ENCODE peak calls at places on chromosome 22, in ten cellular contexts. A is esophagus squamous epithelium; U is PC-9; P is HEK293T; H is astrocyte of the spinal cord; X is GDM1; F is AG10803; C is activated naive CD8-positive, alpha-beta T cell treated with anti-CD3 and anti-CD28 coated beads, Interleukin-2, amount 50 U/mL, for 24 hours; K is uterus; G is T-cell. N is an unnamed sample.

GRCh38 chr22:43533131-43533530 is 121.3 kb downstream of the MPPED1 start:
- DNase-seq in G (no peak), K (no peak), H (no peak), U (no peak), C (no peak), P (no peak), A (no peak), X (no peak), F (no peak), N (no peak)

GRCh38 chr22:17807571-17808410 is 33.5 kb upstream of the BID start:
- DNase-seq in P (no peak), G (no peak), A (no peak), F (peak), H (peak), K (no peak), U (no peak), C (no peak), X (no peak), N (peak)

GRCh38 chr22:23833017-23833795 is 5.6 kb downstream of the DERL3 start:
- DNase-seq in G (no peak), F (no peak), C (no peak), A (no peak), K (no peak), H (no peak), U (no peak), X (no peak), P (no peak), N (no peak)

GRCh38 chr22:45978275-45978713 is 1.3 kb upstream of the WNT7B start:
- DNase-seq in U (no peak), A (no peak), G (no peak), H (no peak), P (no peak), C (no peak), K (no peak), X (no peak), F (no peak), N (no peak)

GRCh38 chr22:47289316-47289985 is 527.0 kb downstream of the TBC1D22A start:
- DNase-seq in U (no peak), X (no peak), H (no peak), P (no peak), C (no peak), G (no peak), K (peak), F (no peak), A (no peak), N (no peak)

GRCh38 chr22:38454361-38455062 is 487 bp downstream of the KCNJ4 start:
- DNase-seq in P (no peak), H (no peak), K (no peak), F (no peak), A (no peak), G (no peak), U (no peak), C (no peak), X (no peak), N (no peak)

GRCh38 chr22:48346311-48346710 is 1481.4 kb downstream of the BRD1 start:
- DNase-seq in H (no peak), P (no peak), F (no peak), C (no peak), U (no peak), X (no peak), G (no peak), A (no peak), K (no peak), N (no peak)

GRCh38 chr22:38968801-38969200 is 11.4 kb downstream of the APOBEC3A start:
- DNase-seq in K (no peak), A (no peak), P (no peak), F (no peak), X (no peak), H (no peak), G (no peak), C (no peak), U (no peak), N (no peak)

GRCh38 chr22:26763633-26764295 is 106.4 kb downstream of the MIAT start:
- DNase-seq in H (no peak), G (no peak), A (no peak), X (no peak), C (no peak), U (peak), K (no peak), F (peak), P (no peak), N (peak)

GRCh38 chr22:36386351-36386899 is 1.3 kb downstream of the MYH9 start:
- DNase-seq in U (peak), F (no peak), P (no peak), H (no peak), G (no peak), C (peak), A (no peak), K (no peak), X (no peak), N (peak)

GRCh38 chr22:17705565-17706450 is 67.3 kb downstream of the BCL2L13 start:
- DNase-seq in G (no peak), H (no peak), P (no peak), K (no peak), C (no peak), U (no peak), A (no peak), F (no peak), X (no peak), N (peak)

GRCh38 chr22:26849575-26849974 is 192.2 kb downstream of the MIAT start:
- DNase-seq in F (no peak), U (no peak), P (no peak), H (no peak), A (no peak), K (no peak), X (no peak), G (no peak), C (no peak), N (no peak)